ENCODE peak calls at places on chromosome 21, in nine cellular contexts. L is CD8-positive, alpha-beta T cell; E is PC-3; Q is endothelial cell of umbilical vein; C is adrenal gland; B is spleen; T is psoas muscle; V is mammary epithelial cell; O is cardiac muscle cell. A is an unnamed sample.

GRCh38 chr21:42530167-42530518 is 16.5 kb downstream of the SLC37A1 start:
- DNase-seq in L (no peak), E (no peak), Q (no peak), C (no peak), B (no peak), T (no peak), V (no peak), O (no peak), A (no peak)

GRCh38 chr21:42319851-42320602 is 4.8 kb upstream of the TFF3 start:
- DNase-seq in L (no peak), E (no peak), Q (no peak), C (no peak), B (peak; percentile 80), T (no peak), V (no peak), O (no peak), A (peak; percentile 39)

GRCh38 chr21:42063578-42064521 is 7.3 kb upstream of the UMODL1 start:
- DNase-seq in L (peak; percentile 53), E (peak; percentile 56), Q (no peak), C (peak; percentile 82), B (peak; percentile 93), T (no peak), V (peak; percentile 78), O (no peak), A (peak; percentile 65)

GRCh38 chr21:33972539-33972938 is 56.9 kb upstream of the ATP5PO start:
- DNase-seq in L (no peak), E (no peak), Q (no peak), C (no peak), B (no peak), T (no peak), V (no peak), O (no peak), A (no peak)

GRCh38 chr21:38817371-38818335 is 11.9 kb downstream of the ETS2 start:
- DNase-seq in L (no peak), E (peak; percentile 69), Q (no peak), C (peak; percentile 56), B (no peak), T (no peak), V (peak; percentile 81), O (peak; percentile 59), A (peak; percentile 76)

GRCh38 chr21:42666023-42666747 is 12.8 kb downstream of the PDE9A start:
- DNase-seq in L (no peak), E (peak; percentile 29), Q (no peak), C (peak; percentile 86), B (no peak), T (no peak), V (no peak), O (no peak), A (peak; percentile 76)

GRCh38 chr21:32089771-32090170 is 189.1 kb downstream of the MIS18A start:
- DNase-seq in L (no peak), E (no peak), Q (no peak), C (no peak), B (no peak), T (no peak), V (no peak), O (no peak), A (peak; percentile 95)

GRCh38 chr21:27606422-27606821 is 639.5 kb upstream of the ADAMTS5 start:
- DNase-seq in L (no peak), E (no peak), Q (no peak), C (no peak), B (no peak), T (no peak), V (no peak), O (no peak), A (no peak)

GRCh38 chr21:34844033-34844923 is 175.5 kb downstream of the CLIC6 start:
- DNase-seq in L (no peak), E (no peak), Q (no peak), C (peak; percentile 64), B (no peak), T (peak; percentile 78), V (peak; percentile 77), O (peak; percentile 45), A (no peak)

GRCh38 chr21:38771536-38771935 is 34.2 kb upstream of the ETS2 start:
- DNase-seq in L (no peak), E (no peak), Q (no peak), C (no peak), B (no peak), T (no peak), V (no peak), O (no peak), A (peak; percentile 92)

GRCh38 chr21:35072960-35073359 is 23.9 kb upstream of the RUNX1 start:
- DNase-seq in L (no peak), E (no peak), Q (peak; percentile 60), C (no peak), B (no peak), T (peak; percentile 46), V (no peak), O (no peak), A (no peak)

GRCh38 chr21:29499734-29500343 is 201.1 kb downstream of the BACH1 start:
- DNase-seq in L (no peak), E (peak; percentile 67), Q (peak; percentile 28), C (no peak), B (no peak), T (no peak), V (peak; percentile 51), O (peak; percentile 57), A (no peak)

GRCh38 chr21:31450971-31451370 is 106.9 kb upstream of the TIAM1 start:
- DNase-seq in L (no peak), E (no peak), Q (no peak), C (no peak), B (no peak), T (no peak), V (no peak), O (no peak), A (no peak)

GRCh38 chr21:28066051-28066450 is 926.6 kb downstream of the LTN1 start:
- DNase-seq in L (no peak), E (peak; percentile 29), Q (no peak), C (no peak), B (no peak), T (no peak), V (peak; percentile 27), O (no peak), A (no peak)

GRCh38 chr21:35095859-35096291 is 46.8 kb upstream of the RUNX1 start:
- DNase-seq in L (no peak), E (no peak), Q (no peak), C (no peak), B (no peak), T (no peak), V (no peak), O (peak; percentile 78), A (no peak)

DNA sequence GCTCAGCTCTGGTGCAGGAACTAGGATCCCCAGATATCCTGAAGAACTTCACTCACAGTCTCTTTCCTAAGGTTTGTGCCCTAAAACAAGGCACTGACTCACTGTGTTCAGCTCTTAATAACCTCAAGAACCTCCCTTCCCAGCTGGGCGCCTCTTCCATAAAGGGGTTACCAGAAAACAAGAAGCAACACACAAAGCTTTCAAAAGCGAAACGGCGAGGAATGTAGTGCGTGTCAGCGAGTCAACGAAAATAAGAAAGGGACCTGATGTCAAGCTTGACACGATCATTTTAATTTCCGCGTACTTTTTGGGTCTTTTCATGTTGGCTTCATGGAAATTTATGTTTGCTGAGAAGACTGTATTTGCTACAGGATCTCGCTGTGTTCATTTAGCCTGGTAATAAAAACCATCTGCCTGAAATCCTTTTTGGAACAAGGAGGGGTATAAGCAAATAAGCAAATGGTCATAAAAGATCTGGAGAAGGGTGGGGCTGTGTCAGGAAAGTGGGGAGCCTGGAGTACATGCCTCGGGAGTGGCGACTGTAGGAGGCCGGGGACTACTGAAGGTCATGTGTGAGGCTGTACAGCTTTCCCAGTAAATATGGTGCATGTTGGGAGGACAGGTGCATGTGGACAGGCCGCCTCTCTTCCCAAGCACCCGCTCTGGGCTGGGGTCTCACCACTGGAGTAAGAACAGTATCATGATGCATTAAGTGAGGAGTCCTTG is 11.4 kb upstream of the CLDN14 start:
- DNase-seq in L (no peak), E (no peak), Q (no peak), C (no peak), B (no peak), T (no peak), V (no peak), O (no peak), A (no peak)
- H3K27ac ChIP-seq in L (no peak overlapping the region), E (no peak overlapping the region), Q (no peak overlapping the region), C (no peak overlapping the region), B (no peak overlapping the region), T (no peak overlapping the region), V (no peak overlapping the region), O (no peak overlapping the region), A (no peak overlapping the region)

GRCh38 chr21:20010691-20011200 is 987.5 kb upstream of the NCAM2 start:
- DNase-seq in L (no peak), E (no peak), Q (no peak), C (no peak), B (no peak), T (no peak), V (no peak), O (no peak), A (no peak)

GRCh38 chr21:20013851-20014250 is 984.4 kb upstream of the NCAM2 start:
- DNase-seq in L (no peak), E (no peak), Q (no peak), C (no peak), B (no peak), T (no peak), V (no peak), O (no peak), A (no peak)

GRCh38 chr21:20020032-20020431 is 978.2 kb upstream of the NCAM2 start:
- DNase-seq in L (no peak), E (no peak), Q (no peak), C (no peak), B (no peak), T (no peak), V (no peak), O (no peak), A (no peak)

DNA sequence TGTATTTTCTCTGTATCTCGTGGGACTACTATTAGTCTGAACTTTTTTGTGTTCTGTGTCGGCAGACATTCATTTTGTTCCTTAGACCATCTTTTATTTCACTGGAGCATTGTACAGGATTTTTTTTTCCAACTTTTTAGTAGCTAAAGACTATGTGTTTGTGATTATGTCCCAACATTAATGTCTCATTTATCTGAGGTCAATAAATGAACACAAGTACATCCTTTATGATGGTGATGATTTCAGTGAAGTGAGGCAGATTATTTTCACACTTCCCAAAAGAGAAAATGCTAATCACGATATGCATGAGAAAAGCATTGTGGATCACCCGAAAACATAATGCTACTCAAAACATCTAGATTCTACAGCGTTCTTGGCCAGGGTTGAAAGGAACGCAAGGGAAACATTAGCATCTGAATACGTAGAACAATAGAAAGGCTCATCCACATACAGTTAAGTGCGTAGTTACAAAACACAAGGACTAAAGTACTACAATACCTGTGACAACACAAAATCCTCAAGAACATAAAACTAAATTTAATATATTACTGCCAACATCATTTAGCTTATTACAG is 981.7 kb upstream of the NCAM2 start:
- DNase-seq in L (no peak), E (no peak), Q (no peak), C (no peak), B (no peak), T (no peak), V (no peak), O (no peak), A (no peak)
- H3K9me3 ChIP-seq in L (no peaks in the 10 kb centered on the region), E (peaks cover 11% of the 10 kb centered on the region), Q (no peaks in the 10 kb centered on the region), C (no peaks in the 10 kb centered on the region), B (no peaks in the 10 kb centered on the region), T (no peaks in the 10 kb centered on the region), V (peaks cover 16% of the 10 kb centered on the region), O (no peaks in the 10 kb centered on the region), A (no peaks in the 10 kb centered on the region)

GRCh38 chr21:25640671-25641292 is 1.7 kb downstream of the JAM2 start:
- DNase-seq in L (no peak), E (no peak), Q (no peak), C (no peak), B (no peak), T (no peak), V (no peak), O (no peak), A (no peak)
- H3K27ac ChIP-seq in L (no peak overlapping the region), E (no peak overlapping the region), Q (no peak overlapping the region), C (peak overlapping the region; percentile 63), B (no peak overlapping the region), T (peak overlapping the region; percentile 59), V (no peak overlapping the region), O (no peak overlapping the region), A (no peak overlapping the region)

GRCh38 chr21:44337941-44338895 is 972 bp downstream of the CFAP410 start:
- DNase-seq in L (no peak), E (peak; percentile 66), Q (peak; percentile 68), C (peak; percentile 77), B (peak; percentile 93), T (peak; percentile 64), V (peak; percentile 54), O (peak; percentile 56), A (peak; percentile 75)
- H3K9me3 ChIP-seq in L (no peaks in the 10 kb centered on the region), E (no peaks in the 10 kb centered on the region), Q (no peaks in the 10 kb centered on the region), C (no peaks in the 10 kb centered on the region), B (no peaks in the 10 kb centered on the region), T (no peaks in the 10 kb centered on the region), V (no peaks in the 10 kb centered on the region), O (no peaks in the 10 kb centered on the region), A (no peaks in the 10 kb centered on the region)

A was measured in small intestine.